ENCODE peak calls at places on chromosomes 13 and 19, in eight cellular contexts. One of them, this sample, is unnamed. For H3K4me1, the result is how much of the 10 kb centered on the place peaks cover.

GRCh38 chr19:44777715-44778347 is at the start of gene CBLC:
- DNase-seq in Karpas-422: no peak
- DNase-seq in CD8-positive, alpha-beta memory T cell: no peak
- DNase-seq in upper lobe of left lung: peak
- DNase-seq in aorta: no peak
- DNase-seq in tibial nerve: no peak
- DNase-seq in psoas muscle: no peak
- DNase-seq in ovary: no peak
- DNase-seq in this sample: peak

GRCh38 chr13:44756411-44756810 is 180.3 kb upstream of the TSC22D1 start:
- DNase-seq in psoas muscle: no peak
- DNase-seq in Karpas-422: no peak
- DNase-seq in upper lobe of left lung: no peak
- DNase-seq in CD8-positive, alpha-beta memory T cell: no peak
- DNase-seq in aorta: no peak
- DNase-seq in ovary: no peak
- DNase-seq in tibial nerve: no peak
- DNase-seq in this sample: no peak

GRCh38 chr19:54062643-54063042 is 1.1 kb downstream of the VSTM1 start:
- DNase-seq in aorta: peak
- DNase-seq in psoas muscle: no peak
- DNase-seq in upper lobe of left lung: peak
- DNase-seq in ovary: no peak
- DNase-seq in Karpas-422: no peak
- DNase-seq in CD8-positive, alpha-beta memory T cell: no peak
- DNase-seq in tibial nerve: no peak
- DNase-seq in this sample: peak

GRCh38 chr13:44142911-44143665 is 230.5 kb upstream of the SERP2 start:
- DNase-seq in ovary: no peak
- DNase-seq in upper lobe of left lung: no peak
- DNase-seq in psoas muscle: no peak
- DNase-seq in Karpas-422: no peak
- DNase-seq in CD8-positive, alpha-beta memory T cell: no peak
- DNase-seq in tibial nerve: no peak
- DNase-seq in aorta: no peak
- DNase-seq in this sample: no peak

GRCh38 chr13:24777171-24777570 is 13.2 kb downstream of the RNF17 start:
- DNase-seq in ovary: no peak
- DNase-seq in upper lobe of left lung: no peak
- DNase-seq in Karpas-422: no peak
- DNase-seq in psoas muscle: no peak
- DNase-seq in aorta: no peak
- DNase-seq in CD8-positive, alpha-beta memory T cell: no peak
- DNase-seq in tibial nerve: no peak
- DNase-seq in this sample: no peak

GRCh38 chr13:80973721-80974120 is 632.8 kb upstream of the SPRY2 start:
- DNase-seq in psoas muscle: no peak
- DNase-seq in aorta: no peak
- DNase-seq in upper lobe of left lung: no peak
- DNase-seq in CD8-positive, alpha-beta memory T cell: no peak
- DNase-seq in Karpas-422: no peak
- DNase-seq in ovary: no peak
- DNase-seq in tibial nerve: no peak
- DNase-seq in this sample: no peak

GRCh38 chr19:47225746-47226425 is 5.1 kb downstream of the BBC3 start:
- DNase-seq in upper lobe of left lung: peak
- DNase-seq in psoas muscle: peak
- DNase-seq in ovary: peak
- DNase-seq in aorta: peak
- DNase-seq in CD8-positive, alpha-beta memory T cell: peak
- DNase-seq in Karpas-422: peak
- DNase-seq in tibial nerve: peak
- DNase-seq in this sample: peak

GRCh38 chr19:11963566-11964355 is 1.1 kb upstream of the ZNF763 start:
- DNase-seq in ovary: peak
- DNase-seq in aorta: peak
- DNase-seq in CD8-positive, alpha-beta memory T cell: peak
- DNase-seq in Karpas-422: peak
- DNase-seq in tibial nerve: peak
- DNase-seq in psoas muscle: peak
- DNase-seq in upper lobe of left lung: peak
- DNase-seq in this sample: peak

GRCh38 chr19:14248578-14249011 is 42.6 kb upstream of the ADGRL1 start:
- DNase-seq in upper lobe of left lung: no peak
- DNase-seq in Karpas-422: no peak
- DNase-seq in aorta: peak
- DNase-seq in tibial nerve: peak
- DNase-seq in CD8-positive, alpha-beta memory T cell: peak
- DNase-seq in ovary: peak
- DNase-seq in psoas muscle: no peak
- DNase-seq in this sample: no peak

GRCh38 chr13:75395901-75396300 is 86.1 kb downstream of the TBC1D4 start:
- DNase-seq in psoas muscle: no peak
- DNase-seq in ovary: no peak
- DNase-seq in tibial nerve: no peak
- DNase-seq in Karpas-422: no peak
- DNase-seq in CD8-positive, alpha-beta memory T cell: no peak
- DNase-seq in upper lobe of left lung: no peak
- DNase-seq in aorta: no peak
- DNase-seq in this sample: no peak

GRCh38 chr19:51094696-51095279 is 12.1 kb upstream of the KLK14 start:
- DNase-seq in Karpas-422: peak
- DNase-seq in psoas muscle: no peak
- DNase-seq in ovary: peak
- DNase-seq in upper lobe of left lung: peak
- DNase-seq in CD8-positive, alpha-beta memory T cell: no peak
- DNase-seq in tibial nerve: no peak
- DNase-seq in aorta: no peak
- DNase-seq in this sample: peak

GRCh38 chr19:54206831-54207177 is 6.1 kb downstream of the RPS9 start:
- DNase-seq in ovary: no peak
- DNase-seq in tibial nerve: no peak
- DNase-seq in Karpas-422: peak
- DNase-seq in upper lobe of left lung: no peak
- DNase-seq in psoas muscle: no peak
- DNase-seq in CD8-positive, alpha-beta memory T cell: no peak
- DNase-seq in aorta: no peak
- DNase-seq in this sample: no peak

DNA sequence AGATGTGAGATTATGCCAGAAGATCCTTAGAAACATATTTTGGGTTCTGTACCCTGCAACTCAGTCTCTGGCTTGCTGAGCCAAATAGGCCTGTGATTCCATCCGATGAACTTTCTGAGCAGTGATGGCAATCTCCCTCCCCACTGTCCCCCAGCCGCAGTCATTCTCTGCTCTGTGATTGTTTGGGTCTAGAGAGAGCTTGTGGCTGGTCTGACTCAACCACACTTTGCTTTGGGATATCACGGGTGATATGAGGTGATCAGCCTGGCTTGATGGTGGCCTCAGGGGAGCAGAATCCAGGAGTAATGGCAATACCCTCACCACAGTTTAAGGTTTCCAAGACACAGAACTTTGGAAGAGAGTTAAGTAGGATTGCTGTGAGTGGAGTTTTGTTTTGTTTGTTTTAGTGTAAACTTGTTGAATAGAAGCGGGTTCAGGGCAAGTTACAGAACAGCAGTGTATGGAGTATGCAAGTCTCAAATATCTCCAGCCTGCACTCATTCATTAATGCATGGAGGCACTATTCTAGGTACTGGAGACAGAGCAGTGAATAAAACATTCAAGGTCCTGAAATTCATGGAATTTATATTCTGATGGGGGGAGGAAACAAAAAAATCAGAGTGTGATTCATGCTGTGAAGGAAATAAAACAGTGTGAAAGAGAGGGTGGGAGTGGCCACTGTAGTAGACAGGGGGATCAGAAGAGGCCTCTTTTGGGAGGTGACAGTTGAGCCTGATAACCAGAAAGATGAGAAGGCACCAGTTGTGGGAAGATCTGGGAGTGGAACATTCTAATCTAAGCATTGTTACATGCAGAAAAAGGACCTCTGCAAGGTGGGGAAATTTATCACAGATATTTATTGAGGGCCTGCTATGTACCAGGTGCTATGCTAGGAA is 5.4 kb downstream of the SAMD4B start:
- DNase-seq in CD8-positive, alpha-beta memory T cell: no peak
- DNase-seq in tibial nerve: no peak
- DNase-seq in psoas muscle: no peak
- DNase-seq in Karpas-422: no peak
- DNase-seq in ovary: no peak
- DNase-seq in aorta: peak
- DNase-seq in upper lobe of left lung: no peak
- DNase-seq in this sample: no peak
- H3K4me1 ChIP-seq in CD8-positive, alpha-beta memory T cell: under half
- H3K4me1 ChIP-seq in tibial nerve: half or more
- H3K4me1 ChIP-seq in psoas muscle: half or more
- H3K4me1 ChIP-seq in Karpas-422: under half
- H3K4me1 ChIP-seq in ovary: under half
- H3K4me1 ChIP-seq in aorta: under half
- H3K4me1 ChIP-seq in upper lobe of left lung: under half
- H3K4me1 ChIP-seq in this sample: under half

GRCh38 chr19:29526730-29527499 is 1.1 kb downstream of the VSTM2B start:
- DNase-seq in ovary: no peak
- DNase-seq in upper lobe of left lung: no peak
- DNase-seq in psoas muscle: peak
- DNase-seq in Karpas-422: no peak
- DNase-seq in tibial nerve: no peak
- DNase-seq in aorta: no peak
- DNase-seq in CD8-positive, alpha-beta memory T cell: peak
- DNase-seq in this sample: no peak

GRCh38 chr19:29524201-29524911 is 1.4 kb upstream of the VSTM2B start:
- DNase-seq in CD8-positive, alpha-beta memory T cell: peak
- DNase-seq in tibial nerve: no peak
- DNase-seq in ovary: no peak
- DNase-seq in aorta: no peak
- DNase-seq in upper lobe of left lung: no peak
- DNase-seq in Karpas-422: no peak
- DNase-seq in psoas muscle: peak
- DNase-seq in this sample: peak

GRCh38 chr19:29524912-29525870 is 603 bp upstream of the VSTM2B start:
- DNase-seq in upper lobe of left lung: no peak
- DNase-seq in psoas muscle: peak
- DNase-seq in Karpas-422: no peak
- DNase-seq in ovary: no peak
- DNase-seq in CD8-positive, alpha-beta memory T cell: peak
- DNase-seq in aorta: no peak
- DNase-seq in tibial nerve: no peak
- DNase-seq in this sample: peak

GRCh38 chr19:29527500-29528328 is 1.9 kb downstream of the VSTM2B start:
- DNase-seq in ovary: no peak
- DNase-seq in CD8-positive, alpha-beta memory T cell: no peak
- DNase-seq in Karpas-422: no peak
- DNase-seq in tibial nerve: no peak
- DNase-seq in psoas muscle: peak
- DNase-seq in aorta: no peak
- DNase-seq in upper lobe of left lung: no peak
- DNase-seq in this sample: no peak

DNA sequence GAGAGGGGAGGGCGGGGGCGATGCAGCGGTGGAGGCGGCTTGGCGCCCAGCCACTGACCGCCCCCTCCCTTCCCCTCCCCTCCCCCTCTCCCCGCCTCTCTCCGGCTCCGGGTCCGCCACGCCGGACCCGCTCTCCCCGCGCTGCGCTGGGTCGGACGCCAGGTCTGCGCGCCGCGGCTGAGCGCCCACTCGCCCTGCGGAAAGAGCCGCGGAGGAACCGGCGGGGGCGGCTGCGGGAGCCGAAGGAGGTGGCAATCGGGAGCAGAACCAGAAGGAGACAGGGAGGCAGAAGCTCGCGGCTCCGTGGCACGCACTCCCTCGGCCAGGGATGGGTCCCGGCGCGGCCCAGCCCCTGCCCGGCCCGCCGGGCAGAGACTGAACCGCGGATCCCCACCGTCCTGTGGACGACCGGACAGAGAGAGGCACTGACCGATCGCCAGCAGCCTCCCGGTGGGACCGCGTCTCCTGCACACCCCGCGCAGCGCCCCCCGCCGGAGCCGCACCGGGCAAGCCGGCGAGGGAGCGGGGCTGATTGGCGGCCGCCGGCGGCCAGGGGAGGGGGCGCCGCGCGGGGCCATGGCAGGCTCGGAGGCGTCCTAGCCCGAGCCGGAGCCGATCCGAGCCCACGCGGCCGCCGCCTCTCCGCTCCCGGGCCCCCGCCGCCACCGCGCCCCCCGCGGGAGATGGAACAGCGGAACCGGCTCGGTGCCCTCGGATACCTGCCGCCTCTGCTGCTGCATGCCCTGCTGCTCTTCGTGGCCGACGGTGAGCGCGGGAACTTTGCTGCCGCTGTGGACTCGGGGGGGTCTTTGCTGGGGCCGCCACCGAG is at the start of gene VSTM2B:
- DNase-seq in upper lobe of left lung: no peak
- DNase-seq in tibial nerve: no peak
- DNase-seq in Karpas-422: no peak
- DNase-seq in CD8-positive, alpha-beta memory T cell: peak
- DNase-seq in aorta: no peak
- DNase-seq in psoas muscle: peak
- DNase-seq in ovary: no peak
- DNase-seq in this sample: peak
- H3K4me1 ChIP-seq in upper lobe of left lung: under half
- H3K4me1 ChIP-seq in tibial nerve: half or more
- H3K4me1 ChIP-seq in Karpas-422: under half
- H3K4me1 ChIP-seq in CD8-positive, alpha-beta memory T cell: under half
- H3K4me1 ChIP-seq in aorta: under half
- H3K4me1 ChIP-seq in psoas muscle: under half
- H3K4me1 ChIP-seq in ovary: under half
- H3K4me1 ChIP-seq in this sample: under half

DNA sequence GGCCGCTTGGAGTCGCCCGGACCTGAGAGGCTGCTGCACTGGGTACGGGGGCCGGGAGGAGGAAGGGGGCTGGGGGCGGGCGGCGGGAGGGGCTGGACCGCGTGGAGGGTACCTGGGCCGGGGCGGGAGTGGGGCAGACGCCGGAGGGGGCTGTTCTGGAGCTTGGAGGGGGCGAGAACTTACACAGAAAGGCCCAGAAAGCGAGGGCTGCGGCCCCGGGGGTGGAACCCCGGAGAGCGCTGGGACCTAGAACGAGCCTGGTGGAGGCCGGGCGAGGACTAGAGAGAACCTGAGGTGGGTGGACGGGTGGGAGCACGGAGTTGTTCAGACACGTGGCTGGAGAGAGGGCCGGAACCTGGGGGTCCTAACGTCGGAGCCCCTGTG is 276 bp downstream of the ZNF581 start:
- DNase-seq in CD8-positive, alpha-beta memory T cell: no peak
- DNase-seq in upper lobe of left lung: no peak
- DNase-seq in psoas muscle: no peak
- DNase-seq in aorta: no peak
- DNase-seq in Karpas-422: no peak
- DNase-seq in tibial nerve: no peak
- DNase-seq in ovary: no peak
- DNase-seq in this sample: peak
- H3K4me1 ChIP-seq in CD8-positive, alpha-beta memory T cell: under half
- H3K4me1 ChIP-seq in upper lobe of left lung: half or more
- H3K4me1 ChIP-seq in psoas muscle: half or more
- H3K4me1 ChIP-seq in aorta: under half
- H3K4me1 ChIP-seq in Karpas-422: half or more
- H3K4me1 ChIP-seq in tibial nerve: half or more
- H3K4me1 ChIP-seq in ovary: under half
- H3K4me1 ChIP-seq in this sample: half or more

DNA sequence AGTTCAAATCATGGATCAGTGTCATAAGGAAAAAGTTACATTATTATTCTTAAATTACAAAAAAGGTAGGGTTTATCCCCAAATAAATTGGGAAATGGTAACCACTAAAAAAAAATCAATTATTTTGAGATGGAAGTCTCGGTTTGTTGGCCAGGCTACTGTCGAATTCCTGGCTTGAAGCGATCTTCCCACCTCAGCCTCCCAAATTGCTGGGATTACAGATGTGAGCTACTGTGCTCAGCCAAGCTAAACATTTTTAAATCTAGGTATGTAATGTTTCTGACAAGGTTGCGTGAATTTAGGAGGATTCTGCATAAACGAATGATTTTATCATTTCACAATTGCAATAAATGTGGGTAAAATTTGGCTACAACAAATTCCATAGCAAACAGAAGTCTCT is 2.0 kb downstream of the NAA16 start:
- DNase-seq in aorta: no peak
- DNase-seq in psoas muscle: no peak
- DNase-seq in Karpas-422: no peak
- DNase-seq in CD8-positive, alpha-beta memory T cell: no peak
- DNase-seq in tibial nerve: no peak
- DNase-seq in ovary: no peak
- DNase-seq in upper lobe of left lung: no peak
- DNase-seq in this sample: no peak
- H3K4me1 ChIP-seq in aorta: under half
- H3K4me1 ChIP-seq in psoas muscle: under half
- H3K4me1 ChIP-seq in Karpas-422: half or more
- H3K4me1 ChIP-seq in CD8-positive, alpha-beta memory T cell: under half
- H3K4me1 ChIP-seq in tibial nerve: under half
- H3K4me1 ChIP-seq in ovary: under half
- H3K4me1 ChIP-seq in upper lobe of left lung: under half
- H3K4me1 ChIP-seq in this sample: under half

This sample was measured in lower lobe of right lung.